ENCODE peak calls at places on chromosomes 16 and 17, in six cellular contexts. V is uterus; C is foreskin fibroblast; M is tibial nerve; K is cardiac fibroblast; R is activated naive CD8-positive, alpha-beta T cell treated with anti-CD3 and anti-CD28 coated beads for 36 hours. Y is an unnamed sample.

GRCh38 chr17:62875296-62875695 is 67.2 kb upstream of the MARCHF10 start:
- DNase-seq in V (no peak), C (no peak), M (no peak), K (no peak), R (no peak), Y (no peak)

GRCh38 chr17:14301761-14302401 is 1.0 kb downstream of the HS3ST3B1 start:
- DNase-seq in V (no peak), C (peak; percentile 69), M (no peak), K (peak; percentile 51), R (peak; percentile 62), Y (no peak)

GRCh38 chr17:30302241-30302640 is 10.5 kb upstream of the BLMH start:
- DNase-seq in V (no peak), C (no peak), M (no peak), K (no peak), R (no peak), Y (no peak)

GRCh38 chr17:67568961-67569360 is 148.8 kb upstream of the NOL11 start:
- DNase-seq in V (no peak), C (no peak), M (no peak), K (no peak), R (no peak), Y (no peak)

GRCh38 chr16:85626191-85626951 is 13.2 kb downstream of the GSE1 start:
- DNase-seq in V (no peak), C (no peak), M (no peak), K (no peak), R (no peak), Y (no peak)

GRCh38 chr16:72875291-72876036 is 172.5 kb downstream of the ZFHX3 start:
- DNase-seq in V (no peak), C (peak; percentile 39), M (no peak), K (no peak), R (no peak), Y (no peak)

GRCh38 chr17:31413871-31414589 is 22.6 kb downstream of the RAB11FIP4 start:
- DNase-seq in V (no peak), C (peak; percentile 81), M (no peak), K (peak; percentile 64), R (no peak), Y (peak; percentile 72)

GRCh38 chr17:76695059-76695892 is 15.5 kb downstream of the MXRA7 start:
- DNase-seq in V (no peak), C (no peak), M (no peak), K (no peak), R (no peak), Y (no peak)

GRCh38 chr17:32341141-32341856 is 674 bp downstream of the C17orf75 start:
- DNase-seq in V (no peak), C (peak; percentile 50), M (no peak), K (no peak), R (peak; percentile 53), Y (no peak)

GRCh38 chr17:79223471-79223870 is 148.8 kb downstream of the ENGASE start:
- DNase-seq in V (no peak), C (no peak), M (no peak), K (no peak), R (no peak), Y (no peak)

GRCh38 chr16:4089251-4089810 is 26.9 kb downstream of the ADCY9 start:
- DNase-seq in V (no peak), C (no peak), M (no peak), K (no peak), R (no peak), Y (no peak)

Y was measured in AG08395.